ENCODE peak calls at places on chromosomes 4 and X, in eight cellular contexts. One of them, this sample, is unnamed.

GRCh38 chr4:24160358-24160757 is 270.5 kb upstream of the PPARGC1A start:
- DNase-seq in stimulated activated CD8-positive, alpha-beta memory T cell treated with anti-CD3 and anti-CD28 coated beads, Interleukin-2, amount 100 ng/mL, for 1 hour: no peak
- DNase-seq in aorta: no peak
- DNase-seq in nephron progenitor cell: no peak
- DNase-seq in GM12864: no peak
- DNase-seq in activated naive CD8-positive, alpha-beta T cell treated with anti-CD3 and anti-CD28 coated beads, Interleukin-2, amount 50 U/mL, for 24 hours: no peak
- DNase-seq in amygdala: no peak
- DNase-seq in body of pancreas: peak
- DNase-seq in this sample: no peak

GRCh38 chrX:85698921-85699320 is 319.5 kb upstream of the POF1B start:
- DNase-seq in aorta: no peak
- DNase-seq in nephron progenitor cell: no peak
- DNase-seq in activated naive CD8-positive, alpha-beta T cell treated with anti-CD3 and anti-CD28 coated beads, Interleukin-2, amount 50 U/mL, for 24 hours: no peak
- DNase-seq in GM12864: no peak
- DNase-seq in amygdala: no peak
- DNase-seq in body of pancreas: no peak
- DNase-seq in stimulated activated CD8-positive, alpha-beta memory T cell treated with anti-CD3 and anti-CD28 coated beads, Interleukin-2, amount 100 ng/mL, for 1 hour: no peak
- DNase-seq in this sample: no peak

GRCh38 chr4:2909583-2909982 is 53.6 kb downstream of the NOP14 start:
- DNase-seq in GM12864: no peak
- DNase-seq in amygdala: no peak
- DNase-seq in nephron progenitor cell: no peak
- DNase-seq in body of pancreas: no peak
- DNase-seq in aorta: no peak
- DNase-seq in stimulated activated CD8-positive, alpha-beta memory T cell treated with anti-CD3 and anti-CD28 coated beads, Interleukin-2, amount 100 ng/mL, for 1 hour: no peak
- DNase-seq in activated naive CD8-positive, alpha-beta T cell treated with anti-CD3 and anti-CD28 coated beads, Interleukin-2, amount 50 U/mL, for 24 hours: no peak
- DNase-seq in this sample: no peak

GRCh38 chr4:109729155-109729562 is 711 bp downstream of the PLA2G12A start:
- DNase-seq in nephron progenitor cell: no peak
- DNase-seq in aorta: no peak
- DNase-seq in body of pancreas: peak
- DNase-seq in activated naive CD8-positive, alpha-beta T cell treated with anti-CD3 and anti-CD28 coated beads, Interleukin-2, amount 50 U/mL, for 24 hours: no peak
- DNase-seq in GM12864: no peak
- DNase-seq in amygdala: no peak
- DNase-seq in stimulated activated CD8-positive, alpha-beta memory T cell treated with anti-CD3 and anti-CD28 coated beads, Interleukin-2, amount 100 ng/mL, for 1 hour: no peak
- DNase-seq in this sample: no peak

GRCh38 chrX:96311366-96311765 is 373.3 kb upstream of the DIAPH2 start:
- DNase-seq in stimulated activated CD8-positive, alpha-beta memory T cell treated with anti-CD3 and anti-CD28 coated beads, Interleukin-2, amount 100 ng/mL, for 1 hour: no peak
- DNase-seq in body of pancreas: no peak
- DNase-seq in nephron progenitor cell: no peak
- DNase-seq in GM12864: no peak
- DNase-seq in activated naive CD8-positive, alpha-beta T cell treated with anti-CD3 and anti-CD28 coated beads, Interleukin-2, amount 50 U/mL, for 24 hours: no peak
- DNase-seq in aorta: no peak
- DNase-seq in amygdala: no peak
- DNase-seq in this sample: no peak

GRCh38 chr4:160283081-160283480 is 1180.2 kb downstream of the RAPGEF2 start:
- DNase-seq in activated naive CD8-positive, alpha-beta T cell treated with anti-CD3 and anti-CD28 coated beads, Interleukin-2, amount 50 U/mL, for 24 hours: no peak
- DNase-seq in body of pancreas: no peak
- DNase-seq in nephron progenitor cell: no peak
- DNase-seq in aorta: no peak
- DNase-seq in stimulated activated CD8-positive, alpha-beta memory T cell treated with anti-CD3 and anti-CD28 coated beads, Interleukin-2, amount 100 ng/mL, for 1 hour: no peak
- DNase-seq in GM12864: no peak
- DNase-seq in amygdala: no peak
- DNase-seq in this sample: no peak

GRCh38 chr4:164154416-164154815 is 599.5 kb upstream of the SMIM31 start:
- DNase-seq in activated naive CD8-positive, alpha-beta T cell treated with anti-CD3 and anti-CD28 coated beads, Interleukin-2, amount 50 U/mL, for 24 hours: no peak
- DNase-seq in stimulated activated CD8-positive, alpha-beta memory T cell treated with anti-CD3 and anti-CD28 coated beads, Interleukin-2, amount 100 ng/mL, for 1 hour: no peak
- DNase-seq in body of pancreas: no peak
- DNase-seq in aorta: no peak
- DNase-seq in GM12864: no peak
- DNase-seq in amygdala: no peak
- DNase-seq in nephron progenitor cell: no peak
- DNase-seq in this sample: no peak

GRCh38 chr4:6794189-6794588 is 11.7 kb downstream of the KIAA0232 start:
- DNase-seq in GM12864: no peak
- DNase-seq in stimulated activated CD8-positive, alpha-beta memory T cell treated with anti-CD3 and anti-CD28 coated beads, Interleukin-2, amount 100 ng/mL, for 1 hour: no peak
- DNase-seq in nephron progenitor cell: no peak
- DNase-seq in aorta: no peak
- DNase-seq in body of pancreas: no peak
- DNase-seq in amygdala: no peak
- DNase-seq in activated naive CD8-positive, alpha-beta T cell treated with anti-CD3 and anti-CD28 coated beads, Interleukin-2, amount 50 U/mL, for 24 hours: no peak
- DNase-seq in this sample: no peak

GRCh38 chrX:29792335-29792734 is 423.0 kb upstream of the MAGEB2 start:
- DNase-seq in amygdala: no peak
- DNase-seq in stimulated activated CD8-positive, alpha-beta memory T cell treated with anti-CD3 and anti-CD28 coated beads, Interleukin-2, amount 100 ng/mL, for 1 hour: no peak
- DNase-seq in nephron progenitor cell: no peak
- DNase-seq in activated naive CD8-positive, alpha-beta T cell treated with anti-CD3 and anti-CD28 coated beads, Interleukin-2, amount 50 U/mL, for 24 hours: no peak
- DNase-seq in aorta: no peak
- DNase-seq in GM12864: no peak
- DNase-seq in body of pancreas: no peak
- DNase-seq in this sample: no peak

GRCh38 chr4:17761062-17761461 is 20.4 kb downstream of the FAM184B start:
- DNase-seq in amygdala: no peak
- DNase-seq in activated naive CD8-positive, alpha-beta T cell treated with anti-CD3 and anti-CD28 coated beads, Interleukin-2, amount 50 U/mL, for 24 hours: no peak
- DNase-seq in GM12864: no peak
- DNase-seq in stimulated activated CD8-positive, alpha-beta memory T cell treated with anti-CD3 and anti-CD28 coated beads, Interleukin-2, amount 100 ng/mL, for 1 hour: no peak
- DNase-seq in body of pancreas: no peak
- DNase-seq in nephron progenitor cell: no peak
- DNase-seq in aorta: no peak
- DNase-seq in this sample: no peak

GRCh38 chr4:16893141-16893571 is 5.3 kb downstream of the LDB2 start:
- DNase-seq in amygdala: no peak
- DNase-seq in nephron progenitor cell: no peak
- DNase-seq in stimulated activated CD8-positive, alpha-beta memory T cell treated with anti-CD3 and anti-CD28 coated beads, Interleukin-2, amount 100 ng/mL, for 1 hour: no peak
- DNase-seq in activated naive CD8-positive, alpha-beta T cell treated with anti-CD3 and anti-CD28 coated beads, Interleukin-2, amount 50 U/mL, for 24 hours: no peak
- DNase-seq in aorta: no peak
- DNase-seq in body of pancreas: no peak
- DNase-seq in GM12864: no peak
- DNase-seq in this sample: no peak

GRCh38 chrX:23898412-23898959 is 9.3 kb downstream of the APOO start:
- DNase-seq in stimulated activated CD8-positive, alpha-beta memory T cell treated with anti-CD3 and anti-CD28 coated beads, Interleukin-2, amount 100 ng/mL, for 1 hour: no peak
- DNase-seq in aorta: no peak
- DNase-seq in amygdala: no peak
- DNase-seq in body of pancreas: no peak
- DNase-seq in GM12864: no peak
- DNase-seq in activated naive CD8-positive, alpha-beta T cell treated with anti-CD3 and anti-CD28 coated beads, Interleukin-2, amount 50 U/mL, for 24 hours: no peak
- DNase-seq in nephron progenitor cell: no peak
- DNase-seq in this sample: no peak

GRCh38 chr4:4355302-4355701 is 31.6 kb upstream of the NSG1 start:
- DNase-seq in stimulated activated CD8-positive, alpha-beta memory T cell treated with anti-CD3 and anti-CD28 coated beads, Interleukin-2, amount 100 ng/mL, for 1 hour: no peak
- DNase-seq in body of pancreas: no peak
- DNase-seq in activated naive CD8-positive, alpha-beta T cell treated with anti-CD3 and anti-CD28 coated beads, Interleukin-2, amount 50 U/mL, for 24 hours: no peak
- DNase-seq in amygdala: no peak
- DNase-seq in GM12864: no peak
- DNase-seq in aorta: peak
- DNase-seq in nephron progenitor cell: no peak
- DNase-seq in this sample: no peak

GRCh38 chr4:89152972-89153371 is 41.6 kb downstream of the TIGD2 start:
- DNase-seq in amygdala: no peak
- DNase-seq in aorta: no peak
- DNase-seq in GM12864: no peak
- DNase-seq in body of pancreas: no peak
- DNase-seq in activated naive CD8-positive, alpha-beta T cell treated with anti-CD3 and anti-CD28 coated beads, Interleukin-2, amount 50 U/mL, for 24 hours: no peak
- DNase-seq in nephron progenitor cell: no peak
- DNase-seq in stimulated activated CD8-positive, alpha-beta memory T cell treated with anti-CD3 and anti-CD28 coated beads, Interleukin-2, amount 100 ng/mL, for 1 hour: no peak
- DNase-seq in this sample: no peak